ENCODE peak calls at places on chromosomes 12 and 14, in five cellular contexts. C is progenitor cell of endocrine pancreas, S is astrocyte, A is IMR-90, R is epithelial cell of esophagus. M is an unnamed sample.

GRCh38 chr12:19298837-19299605 is 140.3 kb upstream of the AEBP2 start:
- DNase-seq in C (no peak), S (peak; percentile 59), A (no peak), R (peak; percentile 66), M (no peak)

GRCh38 chr14:94485944-94486841 is 10.2 kb upstream of the SERPINA9 start:
- DNase-seq in C (peak; percentile 75), S (peak; percentile 23), A (peak; percentile 46), R (peak; percentile 52), M (peak; percentile 73)

GRCh38 chr14:95759952-95760351 is 46.0 kb upstream of the TCL1A start:
- DNase-seq in C (no peak), S (no peak), A (no peak), R (no peak), M (no peak)

GRCh38 chr12:113879658-113880057 is 86.5 kb downstream of the RBM19 start:
- DNase-seq in C (no peak), S (no peak), A (no peak), R (no peak), M (no peak)

GRCh38 chr12:103834897-103835390 is 6.1 kb downstream of the NT5DC3 start:
- DNase-seq in C (no peak), S (no peak), A (no peak), R (no peak), M (no peak)

GRCh38 chr14:103847954-103848719 is 762 bp upstream of the PPP1R13B start:
- DNase-seq in C (peak; percentile 31), S (no peak), A (no peak), R (no peak), M (no peak)

GRCh38 chr14:103393687-103394626 is 8.7 kb downstream of the MARK3 start:
- DNase-seq in C (no peak), S (peak; percentile 42), A (peak; percentile 53), R (peak; percentile 41), M (no peak)

GRCh38 chr12:65602579-65603295 is 221.5 kb upstream of the HMGA2 start:
- DNase-seq in C (peak; percentile 45), S (peak; percentile 88), A (peak; percentile 97), R (peak; percentile 96), M (peak; percentile 60)

GRCh38 chr14:105212541-105213305 is 31.6 kb upstream of the NUDT14 start:
- DNase-seq in C (no peak), S (no peak), A (no peak), R (no peak), M (no peak)

GRCh38 chr12:31482816-31483215 is 108.1 kb downstream of the DENND5B start:
- DNase-seq in C (no peak), S (peak; percentile 83), A (peak; percentile 51), R (peak; percentile 27), M (no peak)

GRCh38 chr14:24436355-24437019 is 6.1 kb downstream of the SDR39U1 start:
- DNase-seq in C (no peak), S (peak; percentile 51), A (peak; percentile 85), R (peak; percentile 70), M (peak; percentile 71)

GRCh38 chr12:130916251-130916911 is 37.3 kb upstream of the ADGRD1 start:
- DNase-seq in C (peak; percentile 29), S (no peak), A (peak; percentile 28), R (peak; percentile 45), M (peak; percentile 70)

GRCh38 chr14:106586098-106586704 is 1059.8 kb downstream of the TMEM121 start:
- DNase-seq in C (no peak), S (no peak), A (no peak), R (no peak), M (peak; percentile 69)

GRCh38 chr12:64451687-64452558 is at the start of gene TBK1:
- DNase-seq in C (peak; percentile 87), S (peak; percentile 57), A (peak; percentile 84), R (peak; percentile 79), M (peak; percentile 95)

GRCh38 chr14:75141967-75142366 is 15.1 kb upstream of the NEK9 start:
- DNase-seq in C (no peak), S (peak; percentile 26), A (peak; percentile 56), R (no peak), M (no peak)

GRCh38 chr12:44571031-44571550 is 305.0 kb downstream of the NELL2 start:
- DNase-seq in C (no peak), S (peak; percentile 1), A (no peak), R (peak; percentile 29), M (no peak)

GRCh38 chr14:68608235-68608962 is 184.5 kb downstream of the ZFP36L1 start:
- DNase-seq in C (no peak), S (no peak), A (no peak), R (no peak), M (no peak)

GRCh38 chr14:99561827-99562226 is 42.2 kb downstream of the CCDC85C start:
- DNase-seq in C (no peak), S (no peak), A (no peak), R (peak; percentile 60), M (no peak)

GRCh38 chr12:70444903-70445302 is 78.8 kb downstream of the KCNMB4 start:
- DNase-seq in C (no peak), S (no peak), A (no peak), R (no peak), M (no peak)

GRCh38 chr14:24858052-24858451 is 191.9 kb downstream of the STXBP6 start:
- DNase-seq in C (no peak), S (no peak), A (no peak), R (no peak), M (no peak)

GRCh38 chr12:54349031-54349430 is 15.3 kb downstream of the GPR84 start:
- DNase-seq in C (no peak), S (no peak), A (no peak), R (no peak), M (no peak)

GRCh38 chr12:62306569-62307530 is 46.6 kb downstream of the USP15 start:
- DNase-seq in C (no peak), S (no peak), A (no peak), R (no peak), M (no peak)

GRCh38 chr12:95788637-95789036 is 1.9 kb downstream of the NTN4 start:
- DNase-seq in C (no peak), S (peak; percentile 52), A (peak; percentile 68), R (peak; percentile 64), M (no peak)

GRCh38 chr12:116172224-116172849 is 105.2 kb downstream of the MED13L start:
- DNase-seq in C (no peak), S (no peak), A (no peak), R (peak; percentile 28), M (peak; percentile 46)

DNA sequence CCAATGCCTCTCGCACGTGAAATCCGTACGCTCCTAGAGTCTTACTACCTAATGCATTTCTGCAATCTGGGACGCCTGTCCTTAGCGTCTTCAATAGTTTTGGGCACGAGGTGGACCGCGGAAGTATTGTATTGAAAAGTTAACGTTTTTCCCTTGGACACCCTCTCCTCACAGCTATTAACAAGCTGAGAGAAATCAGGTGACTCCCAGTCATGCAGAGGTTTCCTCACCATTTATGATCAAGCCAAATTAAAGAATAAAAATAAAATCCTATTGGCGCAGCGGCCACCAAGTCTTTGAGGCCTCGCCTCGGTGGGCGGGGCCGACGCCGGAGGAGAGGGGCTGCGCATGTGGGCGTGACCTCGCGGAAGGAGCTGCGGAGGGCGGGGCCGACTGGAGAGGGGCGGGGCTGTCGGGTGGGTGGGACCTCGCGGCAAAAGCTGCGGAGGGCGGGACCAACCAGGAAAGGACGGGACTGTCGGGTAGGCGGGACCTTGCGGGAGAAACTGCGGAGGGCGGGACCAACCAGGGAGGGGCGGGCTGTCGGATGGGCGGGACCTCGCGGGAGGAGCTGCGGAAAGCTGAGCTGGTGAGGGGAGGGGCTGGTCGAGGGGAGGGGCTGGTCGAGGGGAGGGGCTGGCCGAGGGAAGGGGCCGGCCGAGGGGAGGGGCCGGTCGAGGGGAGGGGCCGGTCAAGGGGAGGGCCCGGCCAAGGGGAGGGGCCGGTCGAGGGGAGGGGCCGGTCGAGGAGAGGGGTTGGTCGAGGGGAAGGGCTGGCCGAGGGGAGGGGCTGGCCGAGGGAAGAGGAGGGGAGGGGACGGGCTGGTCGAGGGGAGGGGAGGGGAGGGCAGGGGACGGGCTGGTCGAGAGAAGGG is 1.1 kb upstream of the PPP2R5C start:
- DNase-seq in C (peak; percentile 95), S (peak; percentile 91), A (peak; percentile 98), R (peak; percentile 99), M (peak; percentile 98)
- TF ChIP-seq CTCF in C (no peak), S (no peak), A (no peak), R (no peak), M (no peak)

GRCh38 chr12:53181935-53182334 is 1.2 kb upstream of the CSAD start:
- DNase-seq in C (no peak), S (no peak), A (no peak), R (no peak), M (no peak)

GRCh38 chr12:53182836-53183235 is 2.1 kb upstream of the CSAD start:
- DNase-seq in C (no peak), S (no peak), A (no peak), R (peak; percentile 64), M (no peak)

GRCh38 chr12:53180270-53180930 is at the start of the genes CSAD and ZNF740:
- DNase-seq in C (peak; percentile 89), S (peak; percentile 93), A (peak; percentile 97), R (peak; percentile 96), M (peak; percentile 99)

GRCh38 chr12:53179694-53180269 is 740 bp upstream of the ZNF740 start:
- DNase-seq in C (peak; percentile 26), S (no peak), A (no peak), R (no peak), M (no peak)

DNA sequence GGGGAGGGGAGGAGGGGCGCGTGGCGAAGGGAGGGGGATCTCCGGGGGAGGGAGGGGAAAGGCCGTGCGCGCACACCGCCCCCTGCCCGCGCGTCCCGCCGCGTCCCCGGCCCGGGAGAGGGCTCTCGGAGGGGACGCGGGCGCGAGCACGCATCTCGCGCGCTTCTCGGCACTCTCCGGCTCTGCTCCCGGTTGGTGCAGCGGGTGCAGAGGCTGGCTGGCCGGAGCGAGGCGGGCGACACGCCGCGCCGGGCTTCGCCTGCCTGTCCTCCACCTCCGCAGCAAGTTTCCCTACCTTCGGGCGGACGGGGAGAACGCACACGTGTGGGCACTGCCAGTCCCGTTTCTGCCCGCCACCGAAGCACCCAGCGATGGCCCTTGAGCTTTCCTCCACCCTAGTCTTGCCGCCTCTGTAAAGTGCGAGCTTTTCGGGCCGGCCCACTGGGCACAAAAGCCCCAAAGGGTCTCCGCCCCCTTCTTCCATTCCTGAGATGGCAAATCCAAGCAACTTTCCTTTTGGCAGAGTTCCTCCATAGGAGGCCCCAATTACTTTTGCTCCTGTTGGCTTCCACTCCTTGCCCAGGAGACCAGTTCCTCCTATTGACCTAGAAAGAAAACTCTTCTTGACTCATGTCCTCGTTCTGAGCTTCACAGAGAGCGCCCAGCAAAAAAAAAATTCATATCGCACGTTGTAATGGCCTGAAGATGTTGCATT is 363 bp upstream of the CSAD start:
- DNase-seq in C (peak; percentile 77), S (peak; percentile 58), A (peak; percentile 71), R (peak; percentile 73), M (peak; percentile 94)
- TF ChIP-seq CTCF in C (no peak), S (no peak), A (peak; percentile 1), R (no peak), M (no peak)

DNA sequence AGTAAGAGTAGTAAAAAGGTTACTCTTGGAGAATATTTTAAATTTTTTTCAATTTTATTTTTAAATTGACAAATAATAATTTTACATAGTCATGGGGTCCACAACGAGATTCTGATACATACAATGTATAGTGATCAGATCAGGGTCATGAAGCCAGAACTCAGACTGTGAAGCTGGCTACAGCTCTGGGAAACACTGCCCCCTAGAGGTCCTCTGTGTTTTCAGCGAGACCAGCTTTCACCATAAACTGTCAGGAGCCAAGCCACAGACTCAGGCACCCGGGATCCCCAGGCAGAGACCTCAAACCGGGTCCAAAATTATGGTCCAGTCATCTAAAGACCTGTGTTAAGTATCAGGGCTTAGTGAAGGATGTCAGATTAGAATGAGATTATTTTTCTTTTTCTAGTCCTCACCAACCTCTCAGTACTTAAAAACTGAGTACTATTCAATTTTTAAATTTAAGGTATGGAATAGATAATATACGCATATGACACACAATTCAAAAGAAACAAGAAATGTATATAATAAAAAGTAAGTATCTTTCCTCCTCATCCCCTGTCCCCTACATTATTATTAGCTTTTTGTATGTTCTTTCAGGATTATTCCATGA is 397.1 kb downstream of the MDGA2 start:
- DNase-seq in C (peak; percentile 27), S (peak; percentile 8), A (no peak), R (peak; percentile 56), M (peak; percentile 33)
- TF ChIP-seq CTCF in C (peak; percentile 78), S (peak; percentile 66), A (peak; percentile 25), R (peak; percentile 71), M (peak; percentile 35)

GRCh38 chr12:48084066-48084465 is 21.8 kb downstream of the SENP1 start:
- DNase-seq in C (no peak), S (no peak), A (peak; percentile 13), R (no peak), M (no peak)
- TF ChIP-seq CTCF in C (peak; percentile 44), S (no peak), A (peak; percentile 20), R (peak; percentile 6), M (no peak)

M was measured in GM20000.